ENCODE peak calls at places on chromosomes 1 and 21, in four cellular contexts. S, Q, N and Z are unnamed samples.

GRCh38 chr1:29800522-29800956 is 564.2 kb downstream of the PTPRU start:
- DNase-seq in Q (no peak), S (no peak), N (no peak), Z (peak; percentile 65)

GRCh38 chr1:215665212-215665611 is 98.1 kb downstream of the KCTD3 start:
- DNase-seq in Q (no peak), S (peak; percentile 10), N (no peak), Z (no peak)

GRCh38 chr1:205314986-205315618 is 6.4 kb downstream of the NUAK2 start:
- DNase-seq in Q (no peak), N (no peak), S (peak; percentile 45), Z (no peak)

GRCh38 chr1:153659175-153659534 is 652 bp downstream of the SNAPIN start:
- DNase-seq in S (no peak), N (no peak), Q (no peak), Z (no peak)

GRCh38 chr1:85582687-85583354 is 2.3 kb downstream of the CCN1 start:
- DNase-seq in Q (no peak), S (no peak), N (no peak), Z (peak; percentile 71)

GRCh38 chr1:57826535-57826934 is 402.7 kb upstream of the DAB1 start:
- DNase-seq in S (no peak), N (no peak), Q (no peak), Z (no peak)

GRCh38 chr1:231748744-231749143 is 122.2 kb downstream of the DISC1 start:
- DNase-seq in N (no peak), Q (no peak), S (no peak), Z (no peak)

GRCh38 chr21:29418813-29419212 is 120.1 kb downstream of the BACH1 start:
- DNase-seq in Q (no peak), S (no peak), N (no peak), Z (no peak)

GRCh38 chr1:63674238-63674864 is 81.1 kb downstream of the PGM1 start:
- DNase-seq in S (peak; percentile 23), N (no peak), Q (peak; percentile 21), Z (peak; percentile 41)

GRCh38 chr1:190436615-190437014 is 41.0 kb downstream of the BRINP3 start:
- DNase-seq in N (no peak), S (no peak), Q (no peak), Z (no peak)

GRCh38 chr1:226223786-226224244 is 351 bp downstream of the MIXL1 start:
- DNase-seq in S (peak; percentile 16), N (no peak), Q (peak; percentile 51), Z (no peak)

GRCh38 chr1:193589597-193590040 is 403.2 kb upstream of the B3GALT2 start:
- DNase-seq in S (no peak), N (no peak), Q (no peak), Z (peak; percentile 20)

GRCh38 chr1:2127181-2128145 is 67.1 kb downstream of the FAAP20 start:
- DNase-seq in N (no peak), S (peak; percentile 61), Q (no peak), Z (no peak)

GRCh38 chr1:244955661-244956060 is 91.3 kb upstream of the HNRNPU start:
- DNase-seq in Q (no peak), S (no peak), N (no peak), Z (no peak)

GRCh38 chr1:60819302-60819701 is 263.1 kb upstream of the NFIA start:
- DNase-seq in S (no peak), N (no peak), Q (no peak), Z (no peak)

GRCh38 chr1:66296370-66296769 is 237.6 kb upstream of the SGIP1 start:
- DNase-seq in Q (no peak), S (no peak), N (no peak), Z (no peak)

GRCh38 chr1:25748531-25749205 is 51.3 kb upstream of the SELENON start:
- DNase-seq in S (no peak), N (no peak), Q (no peak), Z (peak; percentile 20)

GRCh38 chr1:147168626-147169058 is 3.6 kb downstream of the PRKAB2 start:
- DNase-seq in S (no peak), Q (no peak), N (no peak), Z (peak; percentile 13)

GRCh38 chr1:66090863-66091457 is 298.3 kb downstream of the PDE4B start:
- DNase-seq in S (no peak), Q (no peak), N (no peak), Z (no peak)

GRCh38 chr1:234962340-234962989 is 166.2 kb downstream of the TOMM20 start:
- DNase-seq in Q (no peak), S (no peak), N (no peak), Z (no peak)

GRCh38 chr21:36909901-36910561 is 56.4 kb downstream of the HLCS start:
- DNase-seq in Q (no peak), N (no peak), S (no peak), Z (peak; percentile 98)

GRCh38 chr21:46116846-46117585 is 19.1 kb downstream of the COL6A2 start:
- DNase-seq in S (no peak), Q (no peak), N (no peak), Z (no peak)

GRCh38 chr1:119988316-119989067 is 81.0 kb downstream of the NOTCH2 start:
- DNase-seq in S (peak; percentile 28), N (no peak), Q (no peak), Z (no peak)

GRCh38 chr1:86868477-86868876 is 45.4 kb downstream of the SELENOF start:
- DNase-seq in Q (no peak), S (no peak), N (no peak), Z (no peak)

GRCh38 chr1:111541721-111542120 is 38.3 kb upstream of the ADORA3 start:
- DNase-seq in S (no peak), Q (no peak), N (no peak), Z (peak; percentile 86)

GRCh38 chr1:88736633-88737248 is 52.7 kb downstream of the PKN2 start:
- DNase-seq in Q (no peak), S (peak; percentile 45), N (no peak), Z (no peak)

GRCh38 chr1:233652536-233652935 is 38.6 kb downstream of the KCNK1 start:
- DNase-seq in S (no peak), N (no peak), Q (no peak), Z (no peak)

GRCh38 chr1:30123896-30124295 is 599.5 kb downstream of the MATN1 start:
- DNase-seq in N (no peak), Q (no peak), S (no peak), Z (no peak)

GRCh38 chr1:85351202-85351828 is 74.9 kb upstream of the BCL10 start:
- DNase-seq in S (no peak), N (no peak), Q (no peak), Z (no peak)

GRCh38 chr1:40592107-40592773 is 60.8 kb downstream of the ZNF684 start:
- DNase-seq in S (peak; percentile 45), Q (peak; percentile 32), N (no peak), Z (no peak)

GRCh38 chr1:211613951-211614350 is 35.0 kb upstream of the SLC30A1 start:
- DNase-seq in Q (no peak), S (no peak), N (no peak), Z (no peak)

GRCh38 chr1:46333300-46334029 is 7.1 kb upstream of the NSUN4 start:
- DNase-seq in Q (no peak), N (no peak), S (no peak), Z (no peak)

GRCh38 chr1:19294638-19295037 is 6.1 kb upstream of the AKR7A3 start:
- DNase-seq in S (no peak), N (no peak), Q (no peak), Z (no peak)

GRCh38 chr1:22105611-22106207 is 37.2 kb downstream of the WNT4 start:
- DNase-seq in S (peak; percentile 50), N (no peak), Q (peak; percentile 25), Z (peak; percentile 20)